ENCODE peak calls at places on chromosomes 6 and 20, in eight cellular contexts. X is GM23248, H is cardiac muscle cell, T is GM23338, C is trophoblast cell, R is psoas muscle, U is aorta, L is right lobe of liver. W is an unnamed sample.

GRCh38 chr6:168916576-168917207 is 337.0 kb downstream of the THBS2 start:
- DNase-seq in H (no peak), C (no peak), X (peak; percentile 48), T (no peak), U (peak; percentile 75), L (no peak), R (peak; percentile 53), W (no peak)

GRCh38 chr6:53410508-53411258 is 61.9 kb upstream of the ELOVL5 start:
- DNase-seq in L (peak; percentile 64), X (peak; percentile 67), T (peak; percentile 65), C (peak; percentile 74), R (peak; percentile 33), U (peak; percentile 47), H (peak; percentile 37), W (no peak)

GRCh38 chr6:75244063-75244575 is 518 bp upstream of the COX7A2 start:
- DNase-seq in X (no peak), U (no peak), H (no peak), C (no peak), L (no peak), R (no peak), T (no peak), W (no peak)

GRCh38 chr6:45972795-45973503 is 42.7 kb downstream of the CLIC5 start:
- DNase-seq in T (no peak), H (no peak), U (no peak), R (no peak), L (no peak), C (no peak), X (no peak), W (no peak)

GRCh38 chr20:38435555-38435939 is 419 bp upstream of the SNHG17 start:
- DNase-seq in U (no peak), L (no peak), C (peak; percentile 63), X (peak; percentile 70), T (no peak), H (no peak), R (no peak), W (no peak)

GRCh38 chr6:20400476-20401402 is 940 bp upstream of the E2F3 start:
- DNase-seq in R (peak; percentile 78), L (peak; percentile 85), C (no peak), U (peak; percentile 57), X (peak; percentile 55), H (peak; percentile 81), T (peak; percentile 84), W (no peak)

GRCh38 chr20:49529470-49529869 is 38.5 kb downstream of the PTGIS start:
- DNase-seq in C (peak; percentile 33), L (no peak), U (no peak), T (no peak), H (no peak), R (no peak), X (no peak), W (no peak)

GRCh38 chr6:121055572-121056163 is 278.6 kb downstream of the TBC1D32 start:
- DNase-seq in U (no peak), C (peak; percentile 87), L (no peak), X (peak; percentile 65), T (peak; percentile 78), R (no peak), H (peak; percentile 72), W (no peak)

GRCh38 chr20:46260480-46260879 is 47.8 kb downstream of the CDH22 start:
- DNase-seq in H (no peak), R (peak; percentile 76), C (no peak), L (peak; percentile 90), T (no peak), X (peak; percentile 19), U (no peak), W (no peak)

GRCh38 chr20:19934792-19935491 is 82.2 kb upstream of the NAA20 start:
- DNase-seq in R (peak; percentile 49), U (peak; percentile 81), X (no peak), C (peak; percentile 62), T (no peak), H (no peak), L (no peak), W (peak; percentile 73)

GRCh38 chr6:42099340-42100028 is 42.9 kb downstream of the C6orf132 start:
- DNase-seq in X (peak; percentile 88), H (no peak), U (no peak), C (no peak), T (peak; percentile 44), L (no peak), R (no peak), W (peak; percentile 86)

GRCh38 chr6:2714359-2714895 is 36.3 kb downstream of the MYLK4 start:
- DNase-seq in X (peak; percentile 95), R (no peak), T (no peak), U (no peak), C (no peak), L (no peak), H (no peak), W (no peak)

GRCh38 chr20:22492497-22492896 is 91.9 kb downstream of the FOXA2 start:
- DNase-seq in U (no peak), C (no peak), R (no peak), X (no peak), T (no peak), L (no peak), H (no peak), W (no peak)

GRCh38 chr6:17178301-17178700 is 76.5 kb downstream of the STMND1 start:
- DNase-seq in L (no peak), H (no peak), R (no peak), C (no peak), U (no peak), X (no peak), T (no peak), W (no peak)

DNA sequence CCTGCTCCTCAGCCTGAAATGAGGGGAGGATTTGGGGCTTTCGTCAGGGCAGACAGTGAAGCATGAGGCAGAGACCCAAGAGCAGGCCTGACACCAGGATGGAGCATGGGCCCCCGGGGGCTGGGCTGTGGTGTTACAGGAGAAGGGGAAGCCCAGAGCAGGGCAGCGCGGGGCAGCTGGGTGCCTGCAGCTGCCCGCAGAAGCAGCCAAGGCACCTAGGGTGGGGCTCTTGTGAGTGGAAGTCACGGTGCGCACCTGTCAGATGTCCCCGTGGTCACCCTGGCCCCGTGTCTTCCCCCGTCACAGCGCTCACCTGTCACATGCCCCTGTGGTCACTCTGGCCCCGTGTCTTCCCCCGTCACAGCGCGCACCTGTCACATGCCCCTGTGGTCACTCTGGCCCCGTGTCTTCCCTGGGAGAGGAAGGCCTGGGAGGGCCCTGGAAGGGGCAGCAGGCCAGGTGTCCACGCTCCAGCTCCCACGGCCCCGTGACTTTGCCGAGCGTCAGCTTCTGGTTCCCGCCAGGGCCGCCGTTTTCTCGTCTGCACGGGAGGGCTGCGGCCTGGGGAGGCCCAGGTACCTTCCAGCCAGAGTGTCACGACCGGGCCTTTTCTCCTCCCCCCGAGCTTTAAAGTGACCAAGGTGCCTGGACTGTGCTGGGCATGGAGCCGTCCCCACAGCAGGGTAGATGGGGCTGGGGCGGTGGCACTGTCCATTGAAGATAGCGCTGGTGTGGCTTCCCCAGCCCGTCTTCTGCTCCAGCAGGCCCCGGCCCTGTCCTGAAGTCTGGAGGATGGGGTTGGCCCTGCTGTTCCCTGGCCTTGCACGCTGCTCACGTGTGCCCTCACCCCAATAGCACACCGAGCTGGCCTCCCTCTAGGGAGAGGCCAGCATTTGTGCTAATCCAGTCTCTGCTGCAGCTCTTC is 9.4 kb downstream of the ARFGAP1 start:
- DNase-seq in H (no peak), C (no peak), T (no peak), L (no peak), U (peak; percentile 43), X (no peak), R (peak; percentile 12), W (no peak)
- H3K4me3 ChIP-seq in H (no peak overlapping the region), C (no peak overlapping the region), T (no peak overlapping the region), L (no peak overlapping the region), U (no peak overlapping the region), X (no peak overlapping the region), R (no peak overlapping the region), W (no peak overlapping the region)

DNA sequence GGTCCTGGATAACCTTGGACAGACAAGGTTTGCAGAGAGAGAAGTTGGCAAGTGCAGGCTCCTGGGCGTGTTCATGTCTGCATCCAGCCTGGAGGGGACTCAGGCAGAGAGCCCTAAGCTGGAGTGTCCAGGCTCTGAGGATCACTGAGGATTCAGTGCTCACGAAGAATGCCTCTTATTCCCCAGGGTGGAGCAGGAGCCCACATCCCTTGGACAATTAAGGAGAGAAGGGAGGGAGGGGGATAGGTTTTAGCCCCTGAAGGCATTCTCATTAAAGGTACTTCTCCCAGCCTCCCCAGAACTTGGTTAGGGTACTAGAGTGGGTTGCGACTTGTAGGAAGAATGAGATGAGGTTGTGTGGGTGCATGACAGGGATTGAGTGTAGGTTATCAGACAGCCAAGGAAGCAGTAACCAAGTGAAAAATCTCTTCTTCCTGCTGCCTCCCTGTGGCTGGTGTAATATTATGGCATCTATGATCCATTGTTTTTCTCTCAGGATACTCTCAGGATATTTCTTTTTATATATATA is 680 bp downstream of the HLA-DPB1 start:
- DNase-seq in U (no peak), X (no peak), R (no peak), H (no peak), C (no peak), L (no peak), T (no peak), W (no peak)
- H3K4me3 ChIP-seq in U (no peak overlapping the region), X (no peak overlapping the region), R (peak overlapping the region; percentile 58), H (no peak overlapping the region), C (no peak overlapping the region), L (peak overlapping the region; percentile 22), T (no peak overlapping the region), W (no peak overlapping the region)

DNA sequence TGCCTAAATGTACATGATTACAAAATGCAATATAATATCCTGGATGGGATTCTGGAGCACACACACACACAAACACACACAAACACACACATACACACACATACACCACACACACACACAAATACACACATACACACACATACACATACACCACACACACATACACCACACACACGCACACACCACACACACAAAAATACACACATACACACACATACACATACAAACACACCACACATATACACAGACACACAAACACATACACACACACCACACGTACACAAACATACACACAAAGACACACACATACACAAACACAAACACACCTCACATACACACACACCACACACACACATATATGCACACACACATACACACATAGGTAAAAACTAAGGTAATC is 134.6 kb upstream of the SYNDIG1 start:
- DNase-seq in R (no peak), X (no peak), H (no peak), U (no peak), L (no peak), C (no peak), T (no peak), W (no peak)
- H3K4me3 ChIP-seq in R (no peak overlapping the region), X (no peak overlapping the region), H (no peak overlapping the region), U (no peak overlapping the region), L (no peak overlapping the region), C (no peak overlapping the region), T (no peak overlapping the region), W (no peak overlapping the region)

GRCh38 chr20:56808119-56808725 is 179.1 kb downstream of the TFAP2C start:
- DNase-seq in H (no peak), X (no peak), U (no peak), L (no peak), C (no peak), R (no peak), T (no peak), W (no peak)

GRCh38 chr20:56807118-56807517 is 178.0 kb downstream of the TFAP2C start:
- DNase-seq in L (no peak), R (no peak), H (no peak), X (no peak), T (no peak), U (no peak), C (no peak), W (no peak)

GRCh38 chr20:56808732-56809131 is 179.6 kb downstream of the TFAP2C start:
- DNase-seq in U (no peak), C (no peak), R (no peak), T (no peak), X (no peak), L (peak; percentile 25), H (no peak), W (no peak)

GRCh38 chr20:56810141-56810540 is 181.0 kb downstream of the TFAP2C start:
- DNase-seq in C (no peak), R (no peak), L (peak; percentile 17), T (no peak), H (no peak), U (no peak), X (no peak), W (no peak)

GRCh38 chr20:56809668-56810067 is 180.6 kb downstream of the TFAP2C start:
- DNase-seq in H (no peak), U (no peak), X (no peak), C (peak; percentile 92), R (no peak), T (no peak), L (peak; percentile 15), W (no peak)
- H3K4me3 ChIP-seq in H (no peak overlapping the region), U (no peak overlapping the region), X (no peak overlapping the region), C (no peak overlapping the region), R (no peak overlapping the region), T (no peak overlapping the region), L (no peak overlapping the region), W (no peak overlapping the region)